ENCODE peak calls at places on chromosomes 4 and X, in ten cellular contexts. H is body of pancreas, K is lower leg skin, X is ovary, M is breast epithelium, Q is uterus, G is stomach, A is H54, F is IMR-90, L is vagina. Z is an unnamed sample.

GRCh38 chrX:136170109-136170800 is 22.9 kb downstream of the FHL1 start:
- DNase-seq in H (no peak), K (no peak), X (no peak), M (no peak), Q (peak; percentile 42), G (no peak), A (no peak), F (peak; percentile 50), L (no peak), Z (no peak)

GRCh38 chr4:68299492-68300457 is 50.1 kb downstream of the YTHDC1 start:
- DNase-seq in H (no peak), K (no peak), X (no peak), M (no peak), Q (no peak), G (no peak), A (no peak), F (no peak), L (no peak), Z (no peak)

GRCh38 chr4:47686294-47686872 is 151.5 kb downstream of the CORIN start:
- DNase-seq in H (peak; percentile 42), K (peak; percentile 45), X (no peak), M (peak; percentile 20), Q (peak; percentile 24), G (peak; percentile 35), A (no peak), F (peak; percentile 38), L (no peak), Z (no peak)

GRCh38 chrX:13015536-13016236 is 28.7 kb downstream of the FAM9C start:
- DNase-seq in H (no peak), K (no peak), X (no peak), M (no peak), Q (no peak), G (no peak), A (no peak), F (no peak), L (no peak), Z (no peak)

GRCh38 chr4:180665481-180665880 is 1577.7 kb upstream of the TENM3 start:
- DNase-seq in H (no peak), K (no peak), X (no peak), M (no peak), Q (no peak), G (no peak), A (no peak), F (no peak), L (no peak), Z (no peak)

GRCh38 chr4:111883557-111883999 is 261.7 kb upstream of the FAM241A start:
- DNase-seq in H (no peak), K (no peak), X (no peak), M (no peak), Q (no peak), G (no peak), A (no peak), F (no peak), L (no peak), Z (no peak)

GRCh38 chr4:6307891-6308290 is 38.2 kb downstream of the WFS1 start:
- DNase-seq in H (no peak), K (no peak), X (no peak), M (no peak), Q (no peak), G (no peak), A (no peak), F (no peak), L (no peak), Z (no peak)

GRCh38 chr4:53322696-53323095 is 43.2 kb downstream of the SCFD2 start:
- DNase-seq in H (no peak), K (no peak), X (no peak), M (no peak), Q (no peak), G (no peak), A (no peak), F (no peak), L (no peak), Z (no peak)

GRCh38 chr4:158010346-158010745 is 162.5 kb downstream of the GASK1B start:
- DNase-seq in H (no peak), K (no peak), X (no peak), M (no peak), Q (no peak), G (no peak), A (no peak), F (no peak), L (no peak), Z (no peak)

GRCh38 chrX:119477812-119478232 is 9.6 kb downstream of the SLC25A5 start:
- DNase-seq in H (peak; percentile 70), K (no peak), X (no peak), M (no peak), Q (peak; percentile 71), G (peak; percentile 42), A (peak; percentile 44), F (peak; percentile 93), L (no peak), Z (no peak)

GRCh38 chrX:32489125-32489524 is 722.2 kb downstream of the DMD start:
- DNase-seq in H (no peak), K (no peak), X (no peak), M (no peak), Q (no peak), G (no peak), A (no peak), F (no peak), L (no peak), Z (no peak)

DNA sequence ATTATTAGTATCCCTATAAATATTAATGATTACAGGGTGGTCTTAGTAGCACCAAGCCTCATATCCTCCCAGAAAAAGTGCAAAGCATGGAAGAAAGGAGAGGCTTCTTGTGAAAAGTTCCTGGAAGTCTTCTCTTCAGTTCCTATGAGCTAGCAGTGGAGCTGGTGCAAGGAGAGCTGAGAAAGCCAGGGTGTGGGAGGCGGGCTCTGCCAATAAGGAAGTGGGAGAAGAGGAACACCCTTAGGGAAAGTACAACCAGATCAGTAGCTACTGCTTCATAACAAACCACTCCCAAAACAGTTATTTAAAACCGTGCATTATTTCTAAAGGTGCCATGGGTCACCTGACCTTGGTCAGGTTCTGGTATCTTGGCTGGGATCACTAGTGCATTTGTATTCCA is 72.4 kb downstream of the MAP9 start:
- DNase-seq in H (no peak), K (no peak), X (no peak), M (peak; percentile 18), Q (no peak), G (peak; percentile 37), A (no peak), F (no peak), L (no peak), Z (no peak)
- TF ChIP-seq POLR2A in H (no peak), K (no peak), X (no peak), M (no peak), Q (no peak), G (no peak), A (no peak), F (no peak), L (no peak), Z (no peak)

DNA sequence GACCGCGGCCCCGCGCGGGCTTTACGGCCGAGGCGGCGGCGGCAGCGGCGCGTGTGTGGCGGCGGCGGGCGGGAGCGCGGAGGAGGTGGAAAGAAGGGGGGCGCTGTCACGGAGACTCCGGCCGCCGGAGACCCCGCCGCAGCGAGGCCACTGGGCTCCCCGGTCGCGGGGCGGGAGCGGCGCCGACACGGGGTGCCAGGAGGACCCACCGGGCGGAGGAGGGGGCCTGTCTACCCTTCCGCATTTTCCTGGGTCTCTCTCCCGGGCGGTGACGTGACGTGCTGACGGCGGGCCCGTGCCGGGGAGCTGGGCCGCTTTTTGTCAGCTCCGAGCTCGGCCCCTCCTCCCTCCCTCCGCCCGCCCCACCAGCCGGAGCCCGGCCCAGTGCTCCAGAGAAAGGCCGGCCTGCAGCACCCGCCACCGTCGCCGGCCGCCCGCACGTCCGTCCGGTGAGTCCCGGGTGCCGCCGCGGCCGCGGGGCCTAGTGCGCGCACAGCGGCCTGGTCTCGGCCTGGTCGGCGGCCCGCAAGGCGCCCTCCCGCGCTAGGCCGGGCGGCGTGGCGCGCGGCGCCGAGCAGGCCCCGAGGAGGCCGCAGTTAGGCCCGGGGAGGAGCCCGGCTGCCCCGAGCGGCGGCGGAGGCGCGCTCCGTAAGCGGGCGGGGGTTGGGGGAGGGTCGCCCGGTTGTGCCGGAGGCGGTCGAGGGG is at the start of gene ZFX:
- DNase-seq in H (peak; percentile 80), K (peak; percentile 30), X (peak; percentile 76), M (peak; percentile 62), Q (peak; percentile 65), G (peak; percentile 77), A (no peak), F (peak; percentile 63), L (no peak), Z (peak; percentile 32)
- TF ChIP-seq POLR2A in H (peak; percentile 60), K (no peak), X (no peak), M (no peak), Q (peak; percentile 38), G (no peak), A (peak; percentile 38), F (peak; percentile 32), L (no peak), Z (peak; percentile 39)

GRCh38 chr4:77074961-77075855 is 581 bp downstream of the CCNI start:
- DNase-seq in H (peak; percentile 63), K (peak; percentile 69), X (peak; percentile 82), M (peak; percentile 69), Q (peak; percentile 76), G (peak; percentile 68), A (peak; percentile 37), F (peak; percentile 65), L (no peak), Z (peak; percentile 57)
- TF ChIP-seq POLR2A in H (no peak), K (no peak), X (peak; percentile 7), M (no peak), Q (no peak), G (no peak), A (peak; percentile 81), F (peak; percentile 1), L (no peak), Z (no peak)

GRCh38 chrX:47133493-47133892 is 11.0 kb downstream of the NDUFB11 start:
- DNase-seq in H (no peak), K (no peak), X (no peak), M (no peak), Q (no peak), G (no peak), A (no peak), F (no peak), L (no peak), Z (no peak)

GRCh38 chrX:47129879-47130358 is 14.6 kb downstream of the NDUFB11 start:
- DNase-seq in H (no peak), K (no peak), X (no peak), M (no peak), Q (no peak), G (no peak), A (no peak), F (no peak), L (no peak), Z (no peak)

DNA sequence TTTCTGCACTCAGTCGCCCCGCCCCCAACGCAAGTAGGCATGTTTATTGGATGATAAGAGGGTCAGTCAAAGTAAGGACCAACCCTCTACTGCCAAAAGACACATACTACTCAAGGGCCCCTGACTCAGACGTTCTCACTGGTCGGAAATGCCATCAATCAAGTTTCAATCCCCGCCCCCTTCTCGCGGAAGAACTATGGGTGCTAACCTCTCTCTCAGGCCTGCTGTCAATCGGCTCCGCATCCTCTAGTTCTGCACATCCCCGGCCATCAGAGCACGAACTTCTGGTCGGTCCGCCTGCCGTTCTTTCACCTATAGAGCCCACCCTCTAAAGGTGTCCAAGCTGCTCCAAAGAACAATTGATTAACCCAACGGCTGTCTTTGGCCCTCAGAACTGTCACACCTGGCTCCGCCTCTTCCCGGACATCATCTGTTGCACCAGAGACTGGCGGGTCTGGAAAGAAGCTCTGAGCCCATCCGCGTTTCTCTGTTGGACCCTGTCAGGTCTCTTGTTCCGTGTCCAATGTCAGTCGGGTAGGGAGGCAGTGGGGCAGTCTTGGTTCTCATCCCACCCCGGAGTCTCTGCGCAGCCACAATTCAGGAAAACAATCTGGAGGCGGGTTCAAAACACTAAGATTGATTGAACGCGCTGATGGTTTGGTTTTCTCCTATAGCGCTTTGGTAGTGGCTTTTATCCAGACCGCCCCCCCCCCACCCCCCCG is 15.2 kb downstream of the NDUFB11 start:
- DNase-seq in H (peak; percentile 92), K (peak; percentile 94), X (peak; percentile 88), M (peak; percentile 93), Q (peak; percentile 95), G (peak; percentile 93), A (peak; percentile 12), F (peak; percentile 95), L (peak; percentile 97), Z (peak; percentile 54)
- TF ChIP-seq POLR2A in H (peak; percentile 58), K (no peak), X (peak; percentile 36), M (peak; percentile 39), Q (no peak), G (no peak), A (peak; percentile 40), F (no peak), L (no peak), Z (peak; percentile 76)

Z was measured in GM12892.